ENCODE peak calls at places on chromosomes 11 and 22, in six cellular contexts. One of them, this sample, is unnamed.

GRCh38 chr11:95925011-95925410 is 1.1 kb upstream of the MTMR2 start:
- DNase-seq in chondrocyte: no peak
- DNase-seq in body of pancreas: no peak
- DNase-seq in NCI-H1417: peak
- DNase-seq in GM12878: no peak
- DNase-seq in stimulated activated CD4-positive, alpha-beta T cell treated with anti-CD3 and anti-CD28 coated beads, Interleukin-15, amount 100 ng/mL, for 1 hour: no peak
- DNase-seq in this sample: no peak

GRCh38 chr11:45885274-45885920 is at the start of gene MAPK8IP1:
- DNase-seq in chondrocyte: peak
- DNase-seq in body of pancreas: peak
- DNase-seq in NCI-H1417: peak
- DNase-seq in GM12878: no peak
- DNase-seq in stimulated activated CD4-positive, alpha-beta T cell treated with anti-CD3 and anti-CD28 coated beads, Interleukin-15, amount 100 ng/mL, for 1 hour: peak
- DNase-seq in this sample: peak

GRCh38 chr22:20423636-20424511 is 13.8 kb downstream of the SCARF2 start:
- DNase-seq in chondrocyte: peak
- DNase-seq in body of pancreas: no peak
- DNase-seq in NCI-H1417: no peak
- DNase-seq in GM12878: no peak
- DNase-seq in stimulated activated CD4-positive, alpha-beta T cell treated with anti-CD3 and anti-CD28 coated beads, Interleukin-15, amount 100 ng/mL, for 1 hour: no peak
- DNase-seq in this sample: peak

GRCh38 chr11:67053896-67054850 is 2.5 kb upstream of the RHOD start:
- DNase-seq in chondrocyte: no peak
- DNase-seq in body of pancreas: peak
- DNase-seq in NCI-H1417: peak
- DNase-seq in GM12878: no peak
- DNase-seq in stimulated activated CD4-positive, alpha-beta T cell treated with anti-CD3 and anti-CD28 coated beads, Interleukin-15, amount 100 ng/mL, for 1 hour: peak
- DNase-seq in this sample: no peak

GRCh38 chr11:34738237-34738636 is 117.3 kb downstream of the EHF start:
- DNase-seq in chondrocyte: no peak
- DNase-seq in body of pancreas: no peak
- DNase-seq in NCI-H1417: no peak
- DNase-seq in GM12878: no peak
- DNase-seq in stimulated activated CD4-positive, alpha-beta T cell treated with anti-CD3 and anti-CD28 coated beads, Interleukin-15, amount 100 ng/mL, for 1 hour: no peak
- DNase-seq in this sample: no peak

GRCh38 chr22:27405672-27406388 is 395.7 kb downstream of the MN1 start:
- DNase-seq in chondrocyte: no peak
- DNase-seq in body of pancreas: peak
- DNase-seq in NCI-H1417: no peak
- DNase-seq in GM12878: no peak
- DNase-seq in stimulated activated CD4-positive, alpha-beta T cell treated with anti-CD3 and anti-CD28 coated beads, Interleukin-15, amount 100 ng/mL, for 1 hour: no peak
- DNase-seq in this sample: no peak

GRCh38 chr22:20509344-20510047 is 2.1 kb downstream of the MED15 start:
- DNase-seq in chondrocyte: no peak
- DNase-seq in body of pancreas: peak
- DNase-seq in NCI-H1417: no peak
- DNase-seq in GM12878: no peak
- DNase-seq in stimulated activated CD4-positive, alpha-beta T cell treated with anti-CD3 and anti-CD28 coated beads, Interleukin-15, amount 100 ng/mL, for 1 hour: peak
- DNase-seq in this sample: peak

GRCh38 chr22:46622081-46622521 is 1.9 kb downstream of the GRAMD4 start:
- DNase-seq in chondrocyte: no peak
- DNase-seq in body of pancreas: no peak
- DNase-seq in NCI-H1417: no peak
- DNase-seq in GM12878: no peak
- DNase-seq in stimulated activated CD4-positive, alpha-beta T cell treated with anti-CD3 and anti-CD28 coated beads, Interleukin-15, amount 100 ng/mL, for 1 hour: no peak
- DNase-seq in this sample: no peak

GRCh38 chr11:18776324-18776723 is 15.3 kb downstream of the PTPN5 start:
- DNase-seq in chondrocyte: no peak
- DNase-seq in body of pancreas: no peak
- DNase-seq in NCI-H1417: no peak
- DNase-seq in GM12878: no peak
- DNase-seq in stimulated activated CD4-positive, alpha-beta T cell treated with anti-CD3 and anti-CD28 coated beads, Interleukin-15, amount 100 ng/mL, for 1 hour: no peak
- DNase-seq in this sample: no peak

GRCh38 chr11:76313913-76314740 is 66.8 kb downstream of the THAP12 start:
- DNase-seq in chondrocyte: no peak
- DNase-seq in body of pancreas: no peak
- DNase-seq in NCI-H1417: no peak
- DNase-seq in GM12878: no peak
- DNase-seq in stimulated activated CD4-positive, alpha-beta T cell treated with anti-CD3 and anti-CD28 coated beads, Interleukin-15, amount 100 ng/mL, for 1 hour: no peak
- DNase-seq in this sample: no peak

GRCh38 chr22:38257650-38258246 is 15.1 kb downstream of the TMEM184B start:
- DNase-seq in chondrocyte: no peak
- DNase-seq in body of pancreas: peak
- DNase-seq in NCI-H1417: peak
- DNase-seq in GM12878: no peak
- DNase-seq in stimulated activated CD4-positive, alpha-beta T cell treated with anti-CD3 and anti-CD28 coated beads, Interleukin-15, amount 100 ng/mL, for 1 hour: no peak
- DNase-seq in this sample: no peak

GRCh38 chr22:25176799-25177198 is 22.9 kb upstream of the CRYBB3 start:
- DNase-seq in chondrocyte: no peak
- DNase-seq in body of pancreas: no peak
- DNase-seq in NCI-H1417: no peak
- DNase-seq in GM12878: no peak
- DNase-seq in stimulated activated CD4-positive, alpha-beta T cell treated with anti-CD3 and anti-CD28 coated beads, Interleukin-15, amount 100 ng/mL, for 1 hour: no peak
- DNase-seq in this sample: no peak

GRCh38 chr22:42194953-42195352 is 64.3 kb upstream of the CYP2D6 start:
- DNase-seq in chondrocyte: no peak
- DNase-seq in body of pancreas: no peak
- DNase-seq in NCI-H1417: no peak
- DNase-seq in GM12878: no peak
- DNase-seq in stimulated activated CD4-positive, alpha-beta T cell treated with anti-CD3 and anti-CD28 coated beads, Interleukin-15, amount 100 ng/mL, for 1 hour: no peak
- DNase-seq in this sample: no peak

GRCh38 chr11:70487160-70487559 is 88.8 kb downstream of the CTTN start:
- DNase-seq in chondrocyte: no peak
- DNase-seq in body of pancreas: no peak
- DNase-seq in NCI-H1417: no peak
- DNase-seq in GM12878: no peak
- DNase-seq in stimulated activated CD4-positive, alpha-beta T cell treated with anti-CD3 and anti-CD28 coated beads, Interleukin-15, amount 100 ng/mL, for 1 hour: no peak
- DNase-seq in this sample: no peak